ENCODE peak calls at places on chromosomes 7 and 10, in four cellular contexts. U is HCT116, K is Panc1, T is K562. I is an unnamed sample.

GRCh38 chr10:8378198-8378983 is 323.9 kb downstream of the GATA3 start:
- DNase-seq in U (no peak), K (no peak), T (no peak), I (no peak)

GRCh38 chr10:103713676-103714075 is 141.7 kb downstream of the SH3PXD2A start:
- DNase-seq in U (no peak), K (no peak), T (no peak), I (no peak)

GRCh38 chr10:35533565-35533964 is 71.6 kb upstream of the GJD4 start:
- DNase-seq in U (no peak), K (no peak), T (no peak), I (no peak)

GRCh38 chr10:88116491-88116890 is 253.1 kb downstream of the PTEN start:
- DNase-seq in U (no peak), K (no peak), T (no peak), I (no peak)

GRCh38 chr7:63925262-63925625 is 73.4 kb upstream of the ZNF722 start:
- DNase-seq in U (no peak), K (no peak), T (no peak), I (no peak)

GRCh38 chr10:77457266-77457665 is 180.3 kb downstream of the KCNMA1 start:
- DNase-seq in U (no peak), K (no peak), T (no peak), I (no peak)

GRCh38 chr10:78349165-78349516 is 315.5 kb downstream of the RPS24 start:
- DNase-seq in U (no peak), K (no peak), T (no peak), I (no peak)

GRCh38 chr7:90194911-90195809 is 16.4 kb upstream of the STEAP2 start:
- DNase-seq in U (no peak), K (no peak), T (no peak), I (no peak)

GRCh38 chr7:1733908-1734252 is 63.8 kb downstream of the ELFN1 start:
- DNase-seq in U (no peak), K (no peak), T (no peak), I (no peak)

GRCh38 chr10:86370006-86370585 is 3.5 kb upstream of the GRID1 start:
- DNase-seq in U (no peak), K (no peak), T (no peak), I (no peak)

GRCh38 chr10:29136401-29136800 is 152.5 kb upstream of the LYZL1 start:
- DNase-seq in U (no peak), K (no peak), T (no peak), I (no peak)

GRCh38 chr7:98105942-98106544 is 619 bp upstream of the LMTK2 start:
- DNase-seq in U (no peak), K (no peak), T (no peak), I (peak)

GRCh38 chr10:15387021-15387420 is 15.9 kb upstream of the FAM171A1 start:
- DNase-seq in U (no peak), K (no peak), T (no peak), I (no peak)

GRCh38 chr7:158406364-158406763 is 181.3 kb downstream of the PTPRN2 start:
- DNase-seq in U (no peak), K (no peak), T (no peak), I (no peak)

GRCh38 chr10:104267721-104268690 is 978 bp upstream of the GSTO2 start:
- DNase-seq in U (no peak), K (no peak), T (no peak), I (no peak)

GRCh38 chr10:119516381-119517234 is 25.9 kb downstream of the RGS10 start:
- DNase-seq in U (no peak), K (no peak), T (no peak), I (no peak)

GRCh38 chr7:52260046-52260665 is 775.3 kb upstream of the POM121L12 start:
- DNase-seq in U (no peak), K (no peak), T (no peak), I (no peak)

GRCh38 chr10:98363188-98363587 is 51.8 kb downstream of the PYROXD2 start:
- DNase-seq in U (no peak), K (no peak), T (no peak), I (no peak)

GRCh38 chr10:74153123-74153522 is 2.1 kb downstream of the ADK start:
- DNase-seq in U (peak), K (no peak), T (peak), I (peak)

GRCh38 chr10:34710391-34710751 is 104.7 kb downstream of the PARD3 start:
- DNase-seq in U (no peak), K (no peak), T (no peak), I (no peak)

GRCh38 chr10:129766611-129767550 is 197.2 kb downstream of the EBF3 start:
- DNase-seq in U (no peak), K (no peak), T (no peak), I (no peak)

GRCh38 chr10:114982989-114983388 is 45.0 kb downstream of the TRUB1 start:
- DNase-seq in U (no peak), K (no peak), T (no peak), I (no peak)

GRCh38 chr10:83078160-83078559 is 1061.1 kb upstream of the GHITM start:
- DNase-seq in U (no peak), K (no peak), T (no peak), I (no peak)

GRCh38 chr7:108124820-108125219 is 5.3 kb downstream of the LAMB4 start:
- DNase-seq in U (no peak), K (no peak), T (no peak), I (no peak)

GRCh38 chr7:149686001-149686400 is 87.4 kb downstream of the ZNF467 start:
- DNase-seq in U (no peak), K (no peak), T (no peak), I (no peak)

GRCh38 chr10:8356283-8356682 is 301.8 kb downstream of the GATA3 start:
- DNase-seq in U (no peak), K (no peak), T (no peak), I (no peak)

GRCh38 chr7:134741901-134742635 is 37.4 kb upstream of the CALD1 start:
- DNase-seq in U (no peak), K (no peak), T (no peak), I (no peak)

GRCh38 chr7:101598422-101598957 is 30.6 kb downstream of the MYL10 start:
- DNase-seq in U (peak), K (no peak), T (no peak), I (peak)

GRCh38 chr10:124799196-124799595 is 2.4 kb upstream of the ABRAXAS2 start:
- DNase-seq in U (no peak), K (no peak), T (no peak), I (no peak)

GRCh38 chr10:77165445-77166316 is 471.9 kb downstream of the KCNMA1 start:
- DNase-seq in U (peak), K (peak), T (peak), I (peak)

GRCh38 chr7:103626776-103627175 is 180.8 kb upstream of the SLC26A5 start:
- DNase-seq in U (no peak), K (no peak), T (no peak), I (no peak)

GRCh38 chr7:20197837-20198236 is 19.3 kb downstream of the MACC1 start:
- DNase-seq in U (peak), K (no peak), T (peak), I (no peak)

GRCh38 chr7:28623105-28623730 is 210.9 kb downstream of the CREB5 start:
- DNase-seq in U (no peak), K (no peak), T (no peak), I (no peak)

GRCh38 chr10:56653289-56653688 is 292.2 kb upstream of the ZWINT start:
- DNase-seq in U (no peak), K (no peak), T (no peak), I (no peak)
- TF ChIP-seq TCF7L2 in U (no peak), K (no peak), T (no peak), I (no peak)

GRCh38 chr10:63375458-63375857 is 90.3 kb downstream of the JMJD1C start:
- DNase-seq in U (no peak), K (no peak), T (no peak), I (no peak)

GRCh38 chr10:63373176-63373575 is 92.6 kb downstream of the JMJD1C start:
- DNase-seq in U (no peak), K (no peak), T (no peak), I (no peak)

GRCh38 chr10:63375006-63375405 is 90.8 kb downstream of the JMJD1C start:
- DNase-seq in U (no peak), K (no peak), T (no peak), I (no peak)

GRCh38 chr10:63375859-63376258 is 89.9 kb downstream of the JMJD1C start:
- DNase-seq in U (no peak), K (no peak), T (no peak), I (no peak)

GRCh38 chr10:63376560-63377304 is 89.0 kb downstream of the JMJD1C start:
- DNase-seq in U (no peak), K (no peak), T (no peak), I (no peak)
- H3K4me3 ChIP-seq in U (no peak), K (no peak), T (no peak), I (no peak)

GRCh38 chr7:47152307-47152706 is 429.6 kb downstream of the TNS3 start:
- DNase-seq in U (no peak), K (no peak), T (no peak), I (no peak)

GRCh38 chr7:47154781-47155180 is 427.1 kb downstream of the TNS3 start:
- DNase-seq in U (no peak), K (no peak), T (no peak), I (no peak)

GRCh38 chr7:47153571-47153970 is 428.3 kb downstream of the TNS3 start:
- DNase-seq in U (no peak), K (no peak), T (no peak), I (peak)

GRCh38 chr7:47150497-47151260 is 431.2 kb downstream of the TNS3 start:
- DNase-seq in U (no peak), K (no peak), T (no peak), I (no peak)

DNA sequence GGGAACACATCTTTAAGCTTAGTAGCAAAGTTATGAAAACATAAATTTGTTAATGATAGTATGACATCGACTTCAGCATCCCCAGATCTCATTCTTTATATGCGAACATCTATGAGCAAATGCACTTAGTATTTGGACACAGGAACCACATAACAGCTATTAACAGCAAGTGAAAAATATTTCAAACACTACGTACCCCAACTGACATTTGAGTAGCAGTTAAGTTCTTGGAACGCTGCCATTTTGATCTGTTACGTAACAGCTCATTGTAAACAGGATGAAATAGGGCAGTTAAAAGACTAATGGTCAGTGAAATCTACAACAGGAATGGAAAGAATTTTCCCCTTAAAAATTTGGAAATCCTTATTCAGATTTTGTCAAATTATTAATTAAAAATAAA is 428.8 kb downstream of the TNS3 start:
- DNase-seq in U (no peak), K (no peak), T (no peak), I (peak)
- TF ChIP-seq TCF7L2 in U (no peak), K (no peak), T (no peak), I (no peak)

GRCh38 chr7:13987395-13987794 is 2.1 kb downstream of the ETV1 start:
- DNase-seq in U (no peak), K (no peak), T (no peak), I (no peak)
- H3K4me3 ChIP-seq in U (no peak), K (no peak), T (peak), I (no peak)

GRCh38 chr7:120056227-120056626 is 216.7 kb upstream of the KCND2 start:
- DNase-seq in U (no peak), K (no peak), T (no peak), I (no peak)

GRCh38 chr7:120054376-120055100 is 218.4 kb upstream of the KCND2 start:
- DNase-seq in U (no peak), K (no peak), T (no peak), I (no peak)

GRCh38 chr7:120052884-120053382 is 220.0 kb upstream of the KCND2 start:
- DNase-seq in U (no peak), K (no peak), T (no peak), I (no peak)

GRCh38 chr7:120053390-120053961 is 219.5 kb upstream of the KCND2 start:
- DNase-seq in U (no peak), K (no peak), T (no peak), I (no peak)

DNA sequence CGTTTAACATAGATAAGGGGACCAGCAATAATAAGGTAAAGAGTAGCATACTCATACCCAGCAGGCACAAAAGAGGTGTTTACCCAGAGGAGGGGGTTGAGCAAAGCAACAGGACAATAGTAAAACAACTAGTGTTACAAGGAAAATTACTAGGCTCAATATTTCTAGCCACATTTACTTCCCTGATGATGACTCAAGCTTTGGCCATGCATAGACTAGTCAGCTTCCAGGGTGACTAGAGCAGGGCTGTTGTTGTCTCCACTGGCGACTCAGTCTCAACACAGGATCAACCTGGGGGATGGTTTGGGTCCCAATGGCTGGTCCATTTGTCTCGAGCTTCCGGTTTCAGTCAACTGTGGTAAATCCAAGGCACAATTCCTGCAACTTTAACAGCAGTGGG is 217.7 kb upstream of the KCND2 start:
- DNase-seq in U (peak), K (no peak), T (no peak), I (no peak)
- TF ChIP-seq TCF7L2 in U (no peak), K (no peak), T (no peak), I (no peak)

GRCh38 chr10:13989616-13990015 is 341.1 kb downstream of the FRMD4A start:
- DNase-seq in U (no peak), K (no peak), T (no peak), I (no peak)

GRCh38 chr10:13993169-13993568 is 337.6 kb downstream of the FRMD4A start:
- DNase-seq in U (no peak), K (no peak), T (no peak), I (peak)

GRCh38 chr10:13990392-13990805 is 340.3 kb downstream of the FRMD4A start:
- DNase-seq in U (no peak), K (no peak), T (no peak), I (no peak)

GRCh38 chr10:13990918-13991317 is 339.8 kb downstream of the FRMD4A start:
- DNase-seq in U (no peak), K (no peak), T (no peak), I (no peak)

GRCh38 chr10:13991353-13991752 is 339.4 kb downstream of the FRMD4A start:
- DNase-seq in U (no peak), K (no peak), T (no peak), I (no peak)
- H3K4me3 ChIP-seq in U (no peak), K (no peak), T (no peak), I (no peak)

GRCh38 chr7:92641921-92642511 is 51.8 kb upstream of the FAM133B start:
- DNase-seq in U (no peak), K (no peak), T (no peak), I (no peak)
- TF ChIP-seq TCF7L2 in U (no peak), K (no peak), T (no peak), I (no peak)

GRCh38 chr10:33277135-33277536 is 57.3 kb downstream of the NRP1 start:
- DNase-seq in U (no peak), K (no peak), T (no peak), I (no peak)

GRCh38 chr10:33273295-33274002 is 61.0 kb downstream of the NRP1 start:
- DNase-seq in U (no peak), K (peak), T (no peak), I (peak)

GRCh38 chr10:33276282-33276923 is 58.1 kb downstream of the NRP1 start:
- DNase-seq in U (no peak), K (no peak), T (no peak), I (no peak)

GRCh38 chr10:33271969-33272583 is 62.4 kb downstream of the NRP1 start:
- DNase-seq in U (no peak), K (no peak), T (no peak), I (no peak)

GRCh38 chr10:33274096-33274785 is 60.2 kb downstream of the NRP1 start:
- DNase-seq in U (no peak), K (no peak), T (no peak), I (no peak)
- H3K4me3 ChIP-seq in U (no peak), K (no peak), T (no peak), I (no peak)

GRCh38 chr7:24821045-24821853 is 64.0 kb upstream of the GSDME start:
- DNase-seq in U (peak), K (peak), T (peak), I (peak)
- TF ChIP-seq TCF7L2 in U (peak), K (no peak), T (no peak), I (no peak)

GRCh38 chr7:41698726-41699125 is 4.2 kb downstream of the INHBA start:
- DNase-seq in U (no peak), K (no peak), T (no peak), I (no peak)

GRCh38 chr7:41701068-41701467 is 1.8 kb downstream of the INHBA start:
- DNase-seq in U (no peak), K (no peak), T (no peak), I (no peak)

GRCh38 chr7:41698114-41698513 is 4.8 kb downstream of the INHBA start:
- DNase-seq in U (no peak), K (no peak), T (no peak), I (no peak)

GRCh38 chr7:41700044-41700471 is 2.8 kb downstream of the INHBA start:
- DNase-seq in U (no peak), K (no peak), T (no peak), I (no peak)

GRCh38 chr7:41699532-41699931 is 3.4 kb downstream of the INHBA start:
- DNase-seq in U (no peak), K (no peak), T (no peak), I (no peak)
- H3K4me3 ChIP-seq in U (no peak), K (peak), T (no peak), I (no peak)